ENCODE peak calls at places on chromosomes 12 and 14, in seven cellular contexts. S is pancreas, G is WERI-Rb-1, K is thoracic aorta, D is A673, N is right atrium auricular region, C is spleen. R is an unnamed sample.

GRCh38 chr12:70608184-70608583 is 29.0 kb downstream of the PTPRB start:
- DNase-seq in S (no peak), G (no peak), K (no peak), D (no peak), N (no peak), C (no peak), R (no peak)

GRCh38 chr14:99720941-99721791 is 37.1 kb downstream of the CYP46A1 start:
- DNase-seq in S (no peak), G (no peak), K (no peak), D (no peak), N (peak; percentile 11), C (no peak), R (no peak)

GRCh38 chr14:81256289-81256960 is 35.7 kb upstream of the GTF2A1 start:
- DNase-seq in S (no peak), G (no peak), K (no peak), D (no peak), N (no peak), C (no peak), R (no peak)

GRCh38 chr12:122349078-122349477 is 73.4 kb downstream of the CLIP1 start:
- DNase-seq in S (no peak), G (no peak), K (no peak), D (no peak), N (no peak), C (no peak), R (no peak)

GRCh38 chr12:109771746-109772621 is 58.4 kb downstream of the FAM222A start:
- DNase-seq in S (no peak), G (peak; percentile 10), K (no peak), D (no peak), N (no peak), C (no peak), R (no peak)

GRCh38 chr14:56172571-56172971 is 54.4 kb downstream of the PELI2 start:
- DNase-seq in S (no peak), G (no peak), K (no peak), D (no peak), N (no peak), C (no peak), R (no peak)

GRCh38 chr14:61330511-61330910 is 9.1 kb downstream of the PRKCH start:
- DNase-seq in S (no peak), G (no peak), K (no peak), D (no peak), N (no peak), C (no peak), R (no peak)

GRCh38 chr12:46609281-46609623 is 216.5 kb downstream of the SLC38A4 start:
- DNase-seq in S (no peak), G (no peak), K (no peak), D (no peak), N (no peak), C (no peak), R (no peak)

GRCh38 chr12:68332726-68333630 is 816 bp upstream of the MDM1 start:
- DNase-seq in S (no peak), G (no peak), K (no peak), D (no peak), N (no peak), C (no peak), R (no peak)

GRCh38 chr12:108875682-108876361 is 4.1 kb upstream of the DAO start:
- DNase-seq in S (no peak), G (no peak), K (no peak), D (no peak), N (no peak), C (no peak), R (no peak)

GRCh38 chr14:99664636-99665273 is 19.3 kb upstream of the CYP46A1 start:
- DNase-seq in S (no peak), G (no peak), K (no peak), D (no peak), N (no peak), C (no peak), R (no peak)

GRCh38 chr14:101463566-101464171 is 97.6 kb upstream of the DIO3 start:
- DNase-seq in S (no peak), G (no peak), K (no peak), D (no peak), N (peak; percentile 34), C (peak; percentile 18), R (no peak)

GRCh38 chr12:115871714-115872113 is 405.8 kb downstream of the MED13L start:
- DNase-seq in S (no peak), G (peak; percentile 61), K (no peak), D (peak; percentile 62), N (no peak), C (no peak), R (no peak)

GRCh38 chr12:42422785-42423184 is 96.8 kb downstream of the PPHLN1 start:
- DNase-seq in S (no peak), G (no peak), K (no peak), D (no peak), N (no peak), C (no peak), R (no peak)

GRCh38 chr14:77133718-77134338 is 7.8 kb downstream of the ZDHHC22 start:
- DNase-seq in S (peak; percentile 83), G (no peak), K (no peak), D (peak; percentile 88), N (no peak), C (peak; percentile 74), R (peak; percentile 64)

GRCh38 chr12:1915082-1915968 is 3.1 kb downstream of the CACNA2D4 start:
- DNase-seq in S (peak; percentile 38), G (no peak), K (no peak), D (no peak), N (peak; percentile 57), C (peak; percentile 71), R (no peak)

GRCh38 chr14:69039287-69039628 is 60.2 kb upstream of the ACTN1 start:
- DNase-seq in S (no peak), G (no peak), K (no peak), D (peak; percentile 28), N (no peak), C (no peak), R (no peak)

GRCh38 chr12:91276529-91276928 is 93.9 kb upstream of the DCN start:
- DNase-seq in S (no peak), G (no peak), K (no peak), D (no peak), N (no peak), C (no peak), R (no peak)

GRCh38 chr12:617304-617915 is 45.8 kb downstream of the NINJ2 start:
- DNase-seq in S (no peak), G (no peak), K (no peak), D (no peak), N (peak; percentile 85), C (peak; percentile 90), R (peak; percentile 74)

GRCh38 chr14:22835505-22835904 is 880 bp upstream of the MMP14 start:
- DNase-seq in S (no peak), G (no peak), K (no peak), D (no peak), N (no peak), C (no peak), R (no peak)
- H3K36me3 ChIP-seq in S (no peaks in the 10 kb centered on the region), G (peaks cover 20% of the 10 kb centered on the region), K (no peaks in the 10 kb centered on the region), D (peaks cover 25% of the 10 kb centered on the region), N (peaks cover 7% of the 10 kb centered on the region), C (peaks cover 41% of the 10 kb centered on the region), R (peaks cover 19% of the 10 kb centered on the region)

GRCh38 chr14:59691266-59691665 is 114.7 kb upstream of the CCDC175 start:
- DNase-seq in S (no peak), G (no peak), K (no peak), D (no peak), N (no peak), C (no peak), R (no peak)

GRCh38 chr14:59698793-59699192 is 122.2 kb upstream of the CCDC175 start:
- DNase-seq in S (no peak), G (no peak), K (no peak), D (peak; percentile 43), N (no peak), C (no peak), R (no peak)

GRCh38 chr14:59690426-59690825 is 113.8 kb upstream of the CCDC175 start:
- DNase-seq in S (no peak), G (no peak), K (no peak), D (no peak), N (no peak), C (no peak), R (no peak)

GRCh38 chr14:59699422-59699821 is 122.8 kb upstream of the CCDC175 start:
- DNase-seq in S (no peak), G (no peak), K (no peak), D (no peak), N (no peak), C (no peak), R (no peak)

GRCh38 chr14:59695198-59695597 is 118.6 kb upstream of the CCDC175 start:
- DNase-seq in S (no peak), G (no peak), K (peak; percentile 8), D (no peak), N (no peak), C (no peak), R (no peak)
- H3K27ac ChIP-seq in S (no peak overlapping the region), G (no peak overlapping the region), K (peak overlapping the region; percentile 59), D (no peak overlapping the region), N (no peak overlapping the region), C (no peak overlapping the region), R (no peak overlapping the region)

DNA sequence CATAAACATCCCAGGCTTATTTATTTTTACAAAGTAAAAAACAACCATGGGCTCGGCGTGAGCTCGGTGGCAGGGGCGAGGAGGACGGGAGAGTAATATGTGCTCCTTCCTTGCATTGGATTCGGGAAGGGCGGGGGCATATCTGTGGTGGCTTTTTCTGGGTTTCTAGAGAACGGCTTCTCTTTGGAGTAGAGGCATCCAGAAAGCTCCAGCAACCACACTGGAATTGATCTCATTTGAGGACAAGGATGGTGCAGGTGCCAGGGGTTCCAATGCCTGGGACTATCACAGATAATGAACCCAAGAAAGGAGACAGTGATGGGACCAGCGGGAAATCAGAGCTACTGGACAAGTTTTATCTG is 18.9 kb downstream of the ADGRD1 start:
- DNase-seq in S (no peak), G (no peak), K (no peak), D (no peak), N (peak; percentile 42), C (peak; percentile 15), R (no peak)
- H3K27me3 ChIP-seq in S (no peaks in the 10 kb centered on the region), G (no peaks in the 10 kb centered on the region), K (no peaks in the 10 kb centered on the region), D (no peaks in the 10 kb centered on the region), N (no peaks in the 10 kb centered on the region), C (no peaks in the 10 kb centered on the region), R (peaks cover 3% of the 10 kb centered on the region)

GRCh38 chr12:7114851-7115250 is 5.8 kb upstream of the C1RL start:
- DNase-seq in S (no peak), G (no peak), K (no peak), D (no peak), N (no peak), C (peak; percentile 16), R (no peak)

GRCh38 chr12:7117670-7118069 is 8.7 kb upstream of the C1RL start:
- DNase-seq in S (no peak), G (no peak), K (no peak), D (no peak), N (no peak), C (no peak), R (no peak)

GRCh38 chr12:7116916-7117315 is 7.9 kb upstream of the C1RL start:
- DNase-seq in S (no peak), G (no peak), K (no peak), D (no peak), N (no peak), C (no peak), R (no peak)

GRCh38 chr12:7114008-7114407 is 5.0 kb upstream of the C1RL start:
- DNase-seq in S (no peak), G (no peak), K (no peak), D (no peak), N (no peak), C (no peak), R (no peak)

GRCh38 chr12:7116196-7116595 is 7.2 kb upstream of the C1RL start:
- DNase-seq in S (no peak), G (no peak), K (no peak), D (no peak), N (no peak), C (no peak), R (no peak)
- H3K36me3 ChIP-seq in S (no peaks in the 10 kb centered on the region), G (no peaks in the 10 kb centered on the region), K (no peaks in the 10 kb centered on the region), D (no peaks in the 10 kb centered on the region), N (no peaks in the 10 kb centered on the region), C (peaks cover 51% of the 10 kb centered on the region), R (no peaks in the 10 kb centered on the region)

R was measured in SJCRH30.